ENCODE peak calls at places on chromosomes 2 and 18, in eight cellular contexts. B is stomach, D is Peyer's patch, V is H1, F is choroid plexus epithelial cell, M is GM13976, C is endothelial cell, J is prostate gland. G is an unnamed sample.

GRCh38 chr2:8219631-8220393 is 462.0 kb upstream of the ID2 start:
- DNase-seq in J (no peak), D (no peak), B (no peak), V (no peak), M (no peak), F (no peak), C (no peak), G (no peak)

GRCh38 chr2:73823916-73824523 is 4.7 kb upstream of the STAMBP start:
- DNase-seq in D (no peak), J (peak; percentile 43), F (peak; percentile 96), B (no peak), C (peak; percentile 18), V (no peak), M (peak; percentile 41), G (peak; percentile 47)

GRCh38 chr18:58363767-58364540 is 264.9 kb downstream of the ALPK2 start:
- DNase-seq in F (peak; percentile 34), B (no peak), C (no peak), M (no peak), D (no peak), J (no peak), V (no peak), G (no peak)

GRCh38 chr2:203535784-203536590 is 886 bp upstream of the RAPH1 start:
- DNase-seq in F (peak; percentile 34), V (no peak), B (no peak), C (no peak), D (no peak), J (no peak), M (no peak), G (no peak)

GRCh38 chr2:207587305-207587704 is 37.9 kb downstream of the METTL21A start:
- DNase-seq in J (no peak), C (no peak), M (no peak), F (no peak), V (no peak), B (no peak), D (no peak), G (no peak)

GRCh38 chr2:236101311-236101950 is 66.8 kb downstream of the GBX2 start:
- DNase-seq in J (no peak), V (no peak), C (no peak), B (no peak), M (no peak), F (no peak), D (no peak), G (no peak)

GRCh38 chr2:120446236-120447121 is 100.5 kb downstream of the INHBB start:
- DNase-seq in V (no peak), B (no peak), M (no peak), F (no peak), D (no peak), J (no peak), C (no peak), G (no peak)

GRCh38 chr2:88545118-88545517 is 82.1 kb downstream of the EIF2AK3 start:
- DNase-seq in D (no peak), B (no peak), M (no peak), V (no peak), C (no peak), J (no peak), F (peak; percentile 61), G (no peak)

GRCh38 chr18:23578891-23579653 is 7.2 kb downstream of the NPC1 start:
- DNase-seq in V (no peak), D (no peak), C (no peak), F (peak; percentile 71), B (no peak), M (no peak), J (no peak), G (no peak)

GRCh38 chr2:46241344-46241743 is 55.9 kb upstream of the EPAS1 start:
- DNase-seq in V (no peak), C (no peak), D (no peak), F (peak; percentile 46), J (no peak), M (no peak), B (no peak), G (no peak)

GRCh38 chr2:229196448-229196847 is 74.6 kb downstream of the PID1 start:
- DNase-seq in B (no peak), D (no peak), V (no peak), J (no peak), C (no peak), F (no peak), M (no peak), G (no peak)

GRCh38 chr2:234044157-234044556 is 6.3 kb upstream of the SPP2 start:
- DNase-seq in F (peak; percentile 82), B (no peak), V (no peak), J (no peak), C (no peak), M (no peak), D (no peak), G (no peak)

GRCh38 chr2:240325654-240326031 is 109.8 kb upstream of the GPC1 start:
- DNase-seq in V (no peak), C (no peak), D (no peak), M (no peak), B (no peak), F (no peak), J (no peak), G (no peak)

GRCh38 chr2:113080134-113080533 is 12.4 kb downstream of the IL1F10 start:
- DNase-seq in M (peak; percentile 43), B (peak; percentile 62), V (peak; percentile 89), J (peak; percentile 22), D (no peak), C (peak; percentile 63), F (peak; percentile 39), G (peak; percentile 57)

GRCh38 chr2:168613510-168613909 is 157.4 kb downstream of the CERS6 start:
- DNase-seq in J (no peak), V (no peak), M (no peak), C (no peak), B (no peak), F (no peak), D (no peak), G (no peak)

GRCh38 chr2:42169869-42170465 is 814 bp downstream of the EML4 start:
- DNase-seq in B (no peak), J (no peak), V (no peak), M (peak; percentile 40), F (peak; percentile 25), D (no peak), C (peak; percentile 4), G (peak; percentile 31)

GRCh38 chr2:174335605-174336402 is 1.1 kb downstream of the SP9 start:
- DNase-seq in B (no peak), J (no peak), C (peak; percentile 48), D (peak; percentile 57), V (peak; percentile 74), M (peak; percentile 46), F (no peak), G (no peak)

GRCh38 chr2:46441838-46442712 is 37.3 kb upstream of the TMEM247 start:
- DNase-seq in V (no peak), B (no peak), F (no peak), C (no peak), D (no peak), M (no peak), J (peak; percentile 4), G (no peak)

GRCh38 chr18:69885841-69886531 is 61.7 kb downstream of the CD226 start:
- DNase-seq in C (no peak), F (no peak), B (no peak), D (no peak), M (peak; percentile 36), J (no peak), V (no peak), G (peak; percentile 52)

GRCh38 chr2:34731274-34731673 is 1132.2 kb upstream of the FAM98A start:
- DNase-seq in B (no peak), C (no peak), J (no peak), D (no peak), M (no peak), V (no peak), F (no peak), G (no peak)

GRCh38 chr2:68744517-68744916 is 9.9 kb downstream of the ARHGAP25 start:
- DNase-seq in M (no peak), F (no peak), D (no peak), J (no peak), B (no peak), V (peak; percentile 26), C (no peak), G (no peak)
- TF ChIP-seq CTCF in M (no peak), F (peak; percentile 29), D (no peak), J (no peak), B (no peak), V (no peak), C (no peak), G (no peak)

GRCh38 chr2:171709011-171709685 is 21.9 kb downstream of the DYNC1I2 start:
- DNase-seq in F (no peak), C (no peak), J (no peak), M (no peak), V (no peak), B (no peak), D (no peak), G (no peak)

GRCh38 chr2:171707752-171708151 is 20.5 kb downstream of the DYNC1I2 start:
- DNase-seq in C (no peak), B (no peak), M (no peak), J (no peak), D (no peak), V (no peak), F (no peak), G (no peak)

GRCh38 chr2:171702781-171703556 is 15.7 kb downstream of the DYNC1I2 start:
- DNase-seq in C (no peak), M (no peak), F (peak; percentile 32), D (no peak), V (no peak), J (no peak), B (no peak), G (no peak)

GRCh38 chr2:171703574-171704347 is 16.5 kb downstream of the DYNC1I2 start:
- DNase-seq in V (no peak), M (peak; percentile 53), F (peak; percentile 66), C (no peak), J (no peak), D (no peak), B (no peak), G (peak; percentile 47)

DNA sequence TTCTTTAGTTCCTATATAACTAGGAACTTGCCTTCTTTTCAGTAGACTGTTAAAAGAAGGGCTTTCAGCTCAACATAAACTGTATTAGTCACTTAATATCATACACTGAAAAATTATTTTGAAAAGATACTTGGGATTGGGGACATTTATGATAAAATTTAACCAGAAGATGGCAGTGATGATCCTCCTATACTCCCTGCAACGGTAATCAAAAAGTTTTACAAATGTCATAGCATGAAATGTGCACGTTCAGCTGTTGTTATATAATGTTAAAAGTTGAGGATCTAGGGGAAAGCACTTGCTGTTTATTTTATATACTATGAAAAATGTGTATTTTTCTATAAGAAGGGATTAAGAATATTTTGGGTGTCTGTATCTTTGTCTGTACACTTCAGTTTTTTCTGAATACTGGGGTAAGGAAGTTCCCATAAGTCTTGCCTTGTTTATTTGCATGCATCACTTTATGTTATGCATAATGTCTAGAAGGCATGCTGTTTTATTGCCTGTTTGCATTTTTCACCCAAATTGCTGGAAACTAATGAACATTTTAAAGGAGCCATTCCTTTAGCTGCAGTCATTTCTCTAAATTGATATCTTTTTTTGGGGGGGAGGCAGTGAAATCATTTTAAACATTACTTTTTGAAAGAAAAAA is 19.0 kb downstream of the DYNC1I2 start:
- DNase-seq in C (no peak), D (no peak), B (no peak), V (no peak), F (peak; percentile 55), J (no peak), M (peak; percentile 33), G (no peak)
- TF ChIP-seq CTCF in C (no peak), D (no peak), B (no peak), V (no peak), F (peak; percentile 50), J (peak; percentile 50), M (no peak), G (peak; percentile 29)

GRCh38 chr2:224142397-224143312 is 103.6 kb upstream of the SERPINE2 start:
- DNase-seq in B (no peak), M (no peak), C (no peak), V (no peak), F (peak; percentile 55), D (no peak), J (no peak), G (no peak)
- TF ChIP-seq CTCF in B (no peak), M (no peak), C (no peak), V (no peak), F (no peak), D (no peak), J (no peak), G (no peak)

GRCh38 chr2:178479275-178479616 is 846 bp upstream of the FKBP7 start:
- DNase-seq in J (no peak), F (no peak), B (no peak), C (no peak), M (no peak), V (no peak), D (no peak), G (no peak)
- TF ChIP-seq CTCF in J (no peak), F (no peak), B (no peak), C (no peak), M (no peak), V (no peak), D (no peak), G (no peak)